ENCODE peak calls at places on chromosomes 16 and 17, in nine cellular contexts. One of them, this sample, is unnamed.

GRCh38 chr17:58187675-58188074 is 4.9 kb upstream of the EPX start:
- DNase-seq in mucosa of descending colon: no peak
- DNase-seq in SHP77: no peak
- DNase-seq in Calu3: no peak
- DNase-seq in NCI-H1436 treated with DMSO at 0.1 percent for 48 hours: no peak
- DNase-seq in activated CD8-positive, alpha-beta T cell treated with anti-CD3 and anti-CD28 coated beads for 36 hours: no peak
- DNase-seq in stimulated activated CD8-positive, alpha-beta memory T cell treated with anti-CD3 and anti-CD28 coated beads, Interleukin-7, amount 100 ng/mL, for 4 hours: no peak
- DNase-seq in CD4-positive, CD25-positive, alpha-beta regulatory T cell: no peak
- DNase-seq in activated CD4-positive, alpha-beta T cell treated with anti-CD3 and anti-CD28 coated beads for 24 hours: no peak
- DNase-seq in this sample: no peak

GRCh38 chr16:76228546-76229146 is 48.6 kb upstream of the CNTNAP4 start:
- DNase-seq in mucosa of descending colon: no peak
- DNase-seq in SHP77: no peak
- DNase-seq in Calu3: no peak
- DNase-seq in NCI-H1436 treated with DMSO at 0.1 percent for 48 hours: no peak
- DNase-seq in activated CD8-positive, alpha-beta T cell treated with anti-CD3 and anti-CD28 coated beads for 36 hours: no peak
- DNase-seq in stimulated activated CD8-positive, alpha-beta memory T cell treated with anti-CD3 and anti-CD28 coated beads, Interleukin-7, amount 100 ng/mL, for 4 hours: no peak
- DNase-seq in CD4-positive, CD25-positive, alpha-beta regulatory T cell: no peak
- DNase-seq in activated CD4-positive, alpha-beta T cell treated with anti-CD3 and anti-CD28 coated beads for 24 hours: no peak
- DNase-seq in this sample: no peak

GRCh38 chr17:33228548-33228947 is 64.5 kb downstream of the ASIC2 start:
- DNase-seq in mucosa of descending colon: no peak
- DNase-seq in SHP77: no peak
- DNase-seq in Calu3: no peak
- DNase-seq in NCI-H1436 treated with DMSO at 0.1 percent for 48 hours: no peak
- DNase-seq in activated CD8-positive, alpha-beta T cell treated with anti-CD3 and anti-CD28 coated beads for 36 hours: no peak
- DNase-seq in stimulated activated CD8-positive, alpha-beta memory T cell treated with anti-CD3 and anti-CD28 coated beads, Interleukin-7, amount 100 ng/mL, for 4 hours: no peak
- DNase-seq in CD4-positive, CD25-positive, alpha-beta regulatory T cell: no peak
- DNase-seq in activated CD4-positive, alpha-beta T cell treated with anti-CD3 and anti-CD28 coated beads for 24 hours: no peak
- DNase-seq in this sample: no peak

GRCh38 chr17:55668581-55668980 is 54.1 kb downstream of the TMEM100 start:
- DNase-seq in mucosa of descending colon: no peak
- DNase-seq in SHP77: no peak
- DNase-seq in Calu3: no peak
- DNase-seq in NCI-H1436 treated with DMSO at 0.1 percent for 48 hours: no peak
- DNase-seq in activated CD8-positive, alpha-beta T cell treated with anti-CD3 and anti-CD28 coated beads for 36 hours: no peak
- DNase-seq in stimulated activated CD8-positive, alpha-beta memory T cell treated with anti-CD3 and anti-CD28 coated beads, Interleukin-7, amount 100 ng/mL, for 4 hours: no peak
- DNase-seq in CD4-positive, CD25-positive, alpha-beta regulatory T cell: no peak
- DNase-seq in activated CD4-positive, alpha-beta T cell treated with anti-CD3 and anti-CD28 coated beads for 24 hours: no peak
- DNase-seq in this sample: no peak

GRCh38 chr16:14375132-14375491 is 254.9 kb downstream of the PARN start:
- DNase-seq in mucosa of descending colon: no peak
- DNase-seq in SHP77: no peak
- DNase-seq in Calu3: no peak
- DNase-seq in NCI-H1436 treated with DMSO at 0.1 percent for 48 hours: no peak
- DNase-seq in activated CD8-positive, alpha-beta T cell treated with anti-CD3 and anti-CD28 coated beads for 36 hours: no peak
- DNase-seq in stimulated activated CD8-positive, alpha-beta memory T cell treated with anti-CD3 and anti-CD28 coated beads, Interleukin-7, amount 100 ng/mL, for 4 hours: no peak
- DNase-seq in CD4-positive, CD25-positive, alpha-beta regulatory T cell: no peak
- DNase-seq in activated CD4-positive, alpha-beta T cell treated with anti-CD3 and anti-CD28 coated beads for 24 hours: no peak
- DNase-seq in this sample: no peak

GRCh38 chr17:14522795-14523387 is 222.0 kb downstream of the HS3ST3B1 start:
- DNase-seq in mucosa of descending colon: no peak
- DNase-seq in SHP77: no peak
- DNase-seq in Calu3: no peak
- DNase-seq in NCI-H1436 treated with DMSO at 0.1 percent for 48 hours: no peak
- DNase-seq in activated CD8-positive, alpha-beta T cell treated with anti-CD3 and anti-CD28 coated beads for 36 hours: no peak
- DNase-seq in stimulated activated CD8-positive, alpha-beta memory T cell treated with anti-CD3 and anti-CD28 coated beads, Interleukin-7, amount 100 ng/mL, for 4 hours: no peak
- DNase-seq in CD4-positive, CD25-positive, alpha-beta regulatory T cell: no peak
- DNase-seq in activated CD4-positive, alpha-beta T cell treated with anti-CD3 and anti-CD28 coated beads for 24 hours: no peak
- DNase-seq in this sample: no peak

GRCh38 chr16:9077001-9077809 is 14.2 kb upstream of the HAPSTR1 start:
- DNase-seq in mucosa of descending colon: no peak
- DNase-seq in SHP77: no peak
- DNase-seq in Calu3: no peak
- DNase-seq in NCI-H1436 treated with DMSO at 0.1 percent for 48 hours: no peak
- DNase-seq in activated CD8-positive, alpha-beta T cell treated with anti-CD3 and anti-CD28 coated beads for 36 hours: peak; percentile 57
- DNase-seq in stimulated activated CD8-positive, alpha-beta memory T cell treated with anti-CD3 and anti-CD28 coated beads, Interleukin-7, amount 100 ng/mL, for 4 hours: no peak
- DNase-seq in CD4-positive, CD25-positive, alpha-beta regulatory T cell: no peak
- DNase-seq in activated CD4-positive, alpha-beta T cell treated with anti-CD3 and anti-CD28 coated beads for 24 hours: no peak
- DNase-seq in this sample: no peak

GRCh38 chr17:8413321-8413720 is 15.7 kb upstream of the RNF222 start:
- DNase-seq in mucosa of descending colon: no peak
- DNase-seq in SHP77: no peak
- DNase-seq in Calu3: no peak
- DNase-seq in NCI-H1436 treated with DMSO at 0.1 percent for 48 hours: no peak
- DNase-seq in activated CD8-positive, alpha-beta T cell treated with anti-CD3 and anti-CD28 coated beads for 36 hours: no peak
- DNase-seq in stimulated activated CD8-positive, alpha-beta memory T cell treated with anti-CD3 and anti-CD28 coated beads, Interleukin-7, amount 100 ng/mL, for 4 hours: no peak
- DNase-seq in CD4-positive, CD25-positive, alpha-beta regulatory T cell: no peak
- DNase-seq in activated CD4-positive, alpha-beta T cell treated with anti-CD3 and anti-CD28 coated beads for 24 hours: no peak
- DNase-seq in this sample: no peak

GRCh38 chr16:9542165-9542755 is 450.8 kb downstream of the HAPSTR1 start:
- DNase-seq in mucosa of descending colon: no peak
- DNase-seq in SHP77: no peak
- DNase-seq in Calu3: no peak
- DNase-seq in NCI-H1436 treated with DMSO at 0.1 percent for 48 hours: no peak
- DNase-seq in activated CD8-positive, alpha-beta T cell treated with anti-CD3 and anti-CD28 coated beads for 36 hours: no peak
- DNase-seq in stimulated activated CD8-positive, alpha-beta memory T cell treated with anti-CD3 and anti-CD28 coated beads, Interleukin-7, amount 100 ng/mL, for 4 hours: no peak
- DNase-seq in CD4-positive, CD25-positive, alpha-beta regulatory T cell: no peak
- DNase-seq in activated CD4-positive, alpha-beta T cell treated with anti-CD3 and anti-CD28 coated beads for 24 hours: no peak
- DNase-seq in this sample: no peak

GRCh38 chr17:8469964-8470363 is 34.3 kb downstream of the NDEL1 start:
- DNase-seq in mucosa of descending colon: no peak
- DNase-seq in SHP77: no peak
- DNase-seq in Calu3: no peak
- DNase-seq in NCI-H1436 treated with DMSO at 0.1 percent for 48 hours: no peak
- DNase-seq in activated CD8-positive, alpha-beta T cell treated with anti-CD3 and anti-CD28 coated beads for 36 hours: no peak
- DNase-seq in stimulated activated CD8-positive, alpha-beta memory T cell treated with anti-CD3 and anti-CD28 coated beads, Interleukin-7, amount 100 ng/mL, for 4 hours: no peak
- DNase-seq in CD4-positive, CD25-positive, alpha-beta regulatory T cell: no peak
- DNase-seq in activated CD4-positive, alpha-beta T cell treated with anti-CD3 and anti-CD28 coated beads for 24 hours: no peak
- DNase-seq in this sample: no peak

GRCh38 chr16:3095869-3096268 is 3.2 kb downstream of the ZSCAN10 start:
- DNase-seq in mucosa of descending colon: peak; percentile 63
- DNase-seq in SHP77: no peak
- DNase-seq in Calu3: no peak
- DNase-seq in NCI-H1436 treated with DMSO at 0.1 percent for 48 hours: no peak
- DNase-seq in activated CD8-positive, alpha-beta T cell treated with anti-CD3 and anti-CD28 coated beads for 36 hours: peak; percentile 81
- DNase-seq in stimulated activated CD8-positive, alpha-beta memory T cell treated with anti-CD3 and anti-CD28 coated beads, Interleukin-7, amount 100 ng/mL, for 4 hours: peak; percentile 51
- DNase-seq in CD4-positive, CD25-positive, alpha-beta regulatory T cell: peak; percentile 49
- DNase-seq in activated CD4-positive, alpha-beta T cell treated with anti-CD3 and anti-CD28 coated beads for 24 hours: no peak
- DNase-seq in this sample: no peak

This sample was measured in tibial nerve.